ENCODE peak calls at places on chromosomes 4 and X, in five cellular contexts. One of them, this sample, is unnamed.
A peak's percentile ranks its signal among the peaks of the same experiment; 100 is the strongest.

GRCh38 chr4:153963216-153963615 is 174.3 kb upstream of the SFRP2 start:
- DNase-seq in uterus: no peak
- DNase-seq in suprapubic skin: no peak
- DNase-seq in DND-41: no peak
- DNase-seq in lower lobe of right lung: no peak
- DNase-seq in this sample: no peak

GRCh38 chrX:131136776-131137175 is 78.6 kb downstream of the ARHGAP36 start:
- DNase-seq in uterus: no peak
- DNase-seq in suprapubic skin: no peak
- DNase-seq in DND-41: no peak
- DNase-seq in lower lobe of right lung: no peak
- DNase-seq in this sample: no peak

GRCh38 chr4:122617597-122618593 is 3.0 kb downstream of the IL21 start:
- DNase-seq in uterus: no peak
- DNase-seq in suprapubic skin: no peak
- DNase-seq in DND-41: no peak
- DNase-seq in lower lobe of right lung: no peak
- DNase-seq in this sample: no peak

GRCh38 chrX:126820700-126821420 is 1.3 kb downstream of the PRR32 start:
- DNase-seq in uterus: no peak
- DNase-seq in suprapubic skin: no peak
- DNase-seq in DND-41: no peak
- DNase-seq in lower lobe of right lung: no peak
- DNase-seq in this sample: no peak

GRCh38 chr4:183765121-183765990 is 106.3 kb downstream of the TRAPPC11 start:
- DNase-seq in uterus: peak; percentile 41
- DNase-seq in suprapubic skin: peak; percentile 73
- DNase-seq in DND-41: no peak
- DNase-seq in lower lobe of right lung: no peak
- DNase-seq in this sample: no peak

GRCh38 chr4:142818009-142818408 is 28.1 kb downstream of the INPP4B start:
- DNase-seq in uterus: no peak
- DNase-seq in suprapubic skin: no peak
- DNase-seq in DND-41: no peak
- DNase-seq in lower lobe of right lung: no peak
- DNase-seq in this sample: no peak

GRCh38 chr4:25351777-25352421 is 25.2 kb upstream of the ANAPC4 start:
- DNase-seq in uterus: no peak
- DNase-seq in suprapubic skin: no peak
- DNase-seq in DND-41: no peak
- DNase-seq in lower lobe of right lung: no peak
- DNase-seq in this sample: no peak

GRCh38 chr4:108116423-108117168 is 52.1 kb downstream of the LEF1 start:
- DNase-seq in uterus: no peak
- DNase-seq in suprapubic skin: no peak
- DNase-seq in DND-41: no peak
- DNase-seq in lower lobe of right lung: no peak
- DNase-seq in this sample: no peak

GRCh38 chr4:56052966-56053365 is 104.2 kb downstream of the CEP135 start:
- DNase-seq in uterus: no peak
- DNase-seq in suprapubic skin: no peak
- DNase-seq in DND-41: no peak
- DNase-seq in lower lobe of right lung: no peak
- DNase-seq in this sample: no peak

GRCh38 chr4:56049428-56050212 is 100.9 kb downstream of the CEP135 start:
- DNase-seq in uterus: no peak
- DNase-seq in suprapubic skin: no peak
- DNase-seq in DND-41: no peak
- DNase-seq in lower lobe of right lung: peak; percentile 45
- DNase-seq in this sample: no peak

GRCh38 chr4:56050584-56050983 is 101.8 kb downstream of the CEP135 start:
- DNase-seq in uterus: no peak
- DNase-seq in suprapubic skin: no peak
- DNase-seq in DND-41: no peak
- DNase-seq in lower lobe of right lung: no peak
- DNase-seq in this sample: no peak

GRCh38 chr4:56051710-56052075 is 102.9 kb downstream of the CEP135 start:
- DNase-seq in uterus: no peak
- DNase-seq in suprapubic skin: no peak
- DNase-seq in DND-41: no peak
- DNase-seq in lower lobe of right lung: no peak
- DNase-seq in this sample: no peak

DNA sequence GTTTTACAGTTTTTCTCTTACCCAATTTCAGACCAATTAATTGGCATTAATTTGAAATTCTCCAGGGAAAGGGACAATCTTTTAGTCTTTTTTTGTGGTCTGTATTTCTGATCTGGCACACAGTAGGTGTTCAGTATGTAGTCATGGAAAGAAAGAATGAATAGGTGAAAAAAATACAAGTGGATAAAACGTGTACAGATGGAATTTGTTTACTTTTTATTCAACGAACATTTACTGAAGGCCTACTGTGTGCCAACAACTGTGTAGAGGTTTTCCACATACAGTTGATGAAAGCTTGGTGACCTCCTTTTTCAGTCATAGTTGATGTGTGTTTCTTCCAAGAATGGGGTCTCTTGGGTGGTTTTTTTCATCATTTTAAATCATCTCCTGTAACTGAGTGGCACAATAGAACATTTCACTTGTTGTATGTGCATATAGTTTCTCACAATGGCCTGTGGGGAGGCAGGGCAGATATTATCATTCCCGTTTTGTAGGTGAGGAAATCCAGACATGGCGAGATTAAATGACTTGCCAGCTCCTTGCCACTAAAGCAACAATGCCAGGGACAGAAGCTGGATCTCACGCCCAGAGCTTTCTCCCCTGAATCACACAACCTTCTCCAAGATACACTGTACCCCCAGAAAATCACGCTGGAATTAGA is 102.4 kb downstream of the CEP135 start:
- DNase-seq in uterus: no peak
- DNase-seq in suprapubic skin: no peak
- DNase-seq in DND-41: no peak
- DNase-seq in lower lobe of right lung: no peak
- DNase-seq in this sample: no peak
- H3K4me3 ChIP-seq in uterus: no peak overlapping the region
- H3K4me3 ChIP-seq in suprapubic skin: no peak overlapping the region
- H3K4me3 ChIP-seq in DND-41: no peak overlapping the region
- H3K4me3 ChIP-seq in lower lobe of right lung: no peak overlapping the region
- H3K4me3 ChIP-seq in this sample: no peak overlapping the region

GRCh38 chr4:167578906-167579305 is 344.6 kb upstream of the SPOCK3 start:
- DNase-seq in uterus: no peak
- DNase-seq in suprapubic skin: no peak
- DNase-seq in DND-41: no peak
- DNase-seq in lower lobe of right lung: no peak
- DNase-seq in this sample: no peak
- H3K9me3 ChIP-seq in uterus: no peaks in the 10 kb centered on the region
- H3K9me3 ChIP-seq in suprapubic skin: peaks cover 4% of the 10 kb centered on the region
- H3K9me3 ChIP-seq in DND-41: peaks cover 4% of the 10 kb centered on the region
- H3K9me3 ChIP-seq in lower lobe of right lung: no peaks in the 10 kb centered on the region
- H3K9me3 ChIP-seq in this sample: no peaks in the 10 kb centered on the region

GRCh38 chr4:151690164-151690856 is 70.5 kb downstream of the GATB start:
- DNase-seq in uterus: no peak
- DNase-seq in suprapubic skin: no peak
- DNase-seq in DND-41: no peak
- DNase-seq in lower lobe of right lung: no peak
- DNase-seq in this sample: no peak
- H3K27ac ChIP-seq in uterus: peak overlapping the region; percentile 8
- H3K27ac ChIP-seq in suprapubic skin: peak overlapping the region; percentile 43
- H3K27ac ChIP-seq in DND-41: no peak overlapping the region
- H3K27ac ChIP-seq in lower lobe of right lung: no peak overlapping the region
- H3K27ac ChIP-seq in this sample: no peak overlapping the region

GRCh38 chrX:49070988-49071387 is 2.8 kb downstream of the PRAF2 start:
- DNase-seq in uterus: no peak
- DNase-seq in suprapubic skin: no peak
- DNase-seq in DND-41: no peak
- DNase-seq in lower lobe of right lung: no peak
- DNase-seq in this sample: no peak

GRCh38 chrX:49069038-49069437 is 4.8 kb downstream of the PRAF2 start:
- DNase-seq in uterus: no peak
- DNase-seq in suprapubic skin: no peak
- DNase-seq in DND-41: no peak
- DNase-seq in lower lobe of right lung: no peak
- DNase-seq in this sample: no peak

GRCh38 chrX:49072712-49073095 is 1.1 kb downstream of the PRAF2 start:
- DNase-seq in uterus: no peak
- DNase-seq in suprapubic skin: no peak
- DNase-seq in DND-41: no peak
- DNase-seq in lower lobe of right lung: no peak
- DNase-seq in this sample: no peak

GRCh38 chrX:49073641-49074575 is at the start of gene PRAF2:
- DNase-seq in uterus: peak; percentile 93
- DNase-seq in suprapubic skin: peak; percentile 96
- DNase-seq in DND-41: peak; percentile 93
- DNase-seq in lower lobe of right lung: peak; percentile 96
- DNase-seq in this sample: peak; percentile 88

GRCh38 chrX:49071877-49072711 is 1.7 kb downstream of the PRAF2 start:
- DNase-seq in uterus: peak; percentile 84
- DNase-seq in suprapubic skin: peak; percentile 69
- DNase-seq in DND-41: no peak
- DNase-seq in lower lobe of right lung: peak; percentile 85
- DNase-seq in this sample: no peak
- H3K4me3 ChIP-seq in uterus: peak overlapping the region; percentile 44
- H3K4me3 ChIP-seq in suprapubic skin: peak overlapping the region; percentile 52
- H3K4me3 ChIP-seq in DND-41: no peak overlapping the region
- H3K4me3 ChIP-seq in lower lobe of right lung: peak overlapping the region; percentile 67
- H3K4me3 ChIP-seq in this sample: no peak overlapping the region